ENCODE peak calls at places on chromosomes 16 and 17, in five cellular contexts. One of them, this sample, is unnamed.

GRCh38 chr17:57289613-57290012 is 33.3 kb downstream of the MSI2 start:
- DNase-seq in adrenal gland: no peak
- DNase-seq in AML-193: no peak
- DNase-seq in NCI-H1694 treated with DMSO at 0.1 percent for 48 hours: no peak
- DNase-seq in NCI-H774: no peak
- DNase-seq in this sample: no peak

GRCh38 chr17:77959926-77960521 is 1.5 kb downstream of the TNRC6C start:
- DNase-seq in NCI-H774: no peak
- DNase-seq in NCI-H1694 treated with DMSO at 0.1 percent for 48 hours: peak; percentile 16
- DNase-seq in adrenal gland: no peak
- DNase-seq in AML-193: no peak
- DNase-seq in this sample: no peak

GRCh38 chr17:49372428-49372827 is 10.4 kb upstream of the ZNF652 start:
- DNase-seq in adrenal gland: no peak
- DNase-seq in NCI-H774: no peak
- DNase-seq in AML-193: no peak
- DNase-seq in NCI-H1694 treated with DMSO at 0.1 percent for 48 hours: no peak
- DNase-seq in this sample: no peak

GRCh38 chr16:53457670-53458069 is 23.4 kb downstream of the RBL2 start:
- DNase-seq in adrenal gland: no peak
- DNase-seq in AML-193: no peak
- DNase-seq in NCI-H1694 treated with DMSO at 0.1 percent for 48 hours: no peak
- DNase-seq in NCI-H774: no peak
- DNase-seq in this sample: no peak

GRCh38 chr17:17729620-17730249 is 48.5 kb downstream of the RAI1 start:
- DNase-seq in NCI-H1694 treated with DMSO at 0.1 percent for 48 hours: peak; percentile 42
- DNase-seq in adrenal gland: no peak
- DNase-seq in AML-193: no peak
- DNase-seq in NCI-H774: peak; percentile 0
- DNase-seq in this sample: no peak

GRCh38 chr17:61360318-61360717 is 39.3 kb upstream of the TBX2 start:
- DNase-seq in AML-193: no peak
- DNase-seq in NCI-H1694 treated with DMSO at 0.1 percent for 48 hours: no peak
- DNase-seq in NCI-H774: no peak
- DNase-seq in adrenal gland: no peak
- DNase-seq in this sample: no peak

GRCh38 chr16:31869511-31870201 is 4.0 kb upstream of the ZNF267 start:
- DNase-seq in adrenal gland: peak; percentile 48
- DNase-seq in AML-193: peak; percentile 97
- DNase-seq in NCI-H1694 treated with DMSO at 0.1 percent for 48 hours: no peak
- DNase-seq in NCI-H774: peak; percentile 2
- DNase-seq in this sample: peak; percentile 100

GRCh38 chr16:67192781-67193260 is 866 bp downstream of the E2F4 start:
- DNase-seq in adrenal gland: no peak
- DNase-seq in NCI-H1694 treated with DMSO at 0.1 percent for 48 hours: no peak
- DNase-seq in AML-193: no peak
- DNase-seq in NCI-H774: no peak
- DNase-seq in this sample: no peak

GRCh38 chr17:2222301-2222700 is 81.3 kb downstream of the SMG6 start:
- DNase-seq in AML-193: no peak
- DNase-seq in NCI-H1694 treated with DMSO at 0.1 percent for 48 hours: no peak
- DNase-seq in NCI-H774: no peak
- DNase-seq in adrenal gland: no peak
- DNase-seq in this sample: no peak

GRCh38 chr17:55760643-55761355 is 9.9 kb downstream of the PCTP start:
- DNase-seq in adrenal gland: no peak
- DNase-seq in NCI-H1694 treated with DMSO at 0.1 percent for 48 hours: no peak
- DNase-seq in AML-193: no peak
- DNase-seq in NCI-H774: no peak
- DNase-seq in this sample: peak; percentile 43

GRCh38 chr16:11583171-11583570 is 3.5 kb downstream of the LITAF start:
- DNase-seq in NCI-H774: no peak
- DNase-seq in adrenal gland: no peak
- DNase-seq in NCI-H1694 treated with DMSO at 0.1 percent for 48 hours: no peak
- DNase-seq in AML-193: no peak
- DNase-seq in this sample: no peak

GRCh38 chr17:42361781-42362186 is 26.5 kb downstream of the STAT3 start:
- DNase-seq in NCI-H774: no peak
- DNase-seq in AML-193: no peak
- DNase-seq in NCI-H1694 treated with DMSO at 0.1 percent for 48 hours: no peak
- DNase-seq in adrenal gland: no peak
- DNase-seq in this sample: no peak

GRCh38 chr17:7363311-7363710 is 8.4 kb downstream of the TMEM95 start:
- DNase-seq in adrenal gland: no peak
- DNase-seq in AML-193: no peak
- DNase-seq in NCI-H1694 treated with DMSO at 0.1 percent for 48 hours: no peak
- DNase-seq in NCI-H774: no peak
- DNase-seq in this sample: no peak

GRCh38 chr16:79691001-79691400 is 90.5 kb upstream of the MAF start:
- DNase-seq in AML-193: no peak
- DNase-seq in NCI-H774: no peak
- DNase-seq in NCI-H1694 treated with DMSO at 0.1 percent for 48 hours: no peak
- DNase-seq in adrenal gland: no peak
- DNase-seq in this sample: no peak

GRCh38 chr16:83847371-83848225 is 39.8 kb downstream of the HSBP1 start:
- DNase-seq in AML-193: peak; percentile 95
- DNase-seq in NCI-H1694 treated with DMSO at 0.1 percent for 48 hours: no peak
- DNase-seq in NCI-H774: no peak
- DNase-seq in adrenal gland: no peak
- DNase-seq in this sample: peak; percentile 50

GRCh38 chr17:78231991-78232759 is 744 bp downstream of the TMEM235 start:
- DNase-seq in NCI-H1694 treated with DMSO at 0.1 percent for 48 hours: no peak
- DNase-seq in NCI-H774: no peak
- DNase-seq in AML-193: no peak
- DNase-seq in adrenal gland: no peak
- DNase-seq in this sample: no peak